ENCODE peak calls at places on chromosomes 4 and X, in six cellular contexts. F, C, Q, W, J and L are unnamed samples.

GRCh38 chr4:174871407-174871806 is 42.4 kb upstream of the GLRA3 start:
- DNase-seq in F (no peak), C (no peak), Q (no peak), W (no peak), J (no peak), L (no peak)

GRCh38 chr4:156098846-156099245 is 145.2 kb upstream of the CTSO start:
- DNase-seq in F (no peak), C (no peak), Q (no peak), W (no peak), J (peak; percentile 42), L (no peak)

GRCh38 chr4:129344058-129344457 is 248.1 kb downstream of the C4orf33 start:
- DNase-seq in F (no peak), C (peak; percentile 5), Q (no peak), W (peak; percentile 7), J (peak; percentile 66), L (no peak)

GRCh38 chr4:172202480-172203076 is 389.4 kb downstream of the GALNTL6 start:
- DNase-seq in F (no peak), C (no peak), Q (peak; percentile 6), W (peak; percentile 1), J (peak; percentile 46), L (no peak)

GRCh38 chr4:187236491-187236890 is 512.8 kb upstream of the FAT1 start:
- DNase-seq in F (no peak), C (no peak), Q (peak; percentile 71), W (peak; percentile 88), J (peak; percentile 71), L (no peak)

GRCh38 chrX:46737462-46737861 is 21.5 kb downstream of the SLC9A7 start:
- DNase-seq in F (no peak), C (no peak), Q (peak; percentile 58), W (no peak), J (peak; percentile 82), L (no peak)

GRCh38 chr4:59127748-59128147 is 2017.6 kb upstream of the IGFBP7 start:
- DNase-seq in F (no peak), C (no peak), Q (no peak), W (no peak), J (no peak), L (no peak)

GRCh38 chrX:5399403-5399802 is 829.3 kb downstream of the NLGN4X start:
- DNase-seq in F (no peak), C (no peak), Q (no peak), W (no peak), J (no peak), L (no peak)

GRCh38 chr4:48228887-48229462 is 40.7 kb downstream of the TEC start:
- DNase-seq in F (no peak), C (no peak), Q (no peak), W (peak; percentile 21), J (no peak), L (no peak)

GRCh38 chr4:187436251-187436650 is 559.3 kb upstream of the ZFP42 start:
- DNase-seq in F (no peak), C (no peak), Q (no peak), W (no peak), J (no peak), L (no peak)

GRCh38 chr4:150436598-150437370 is 145.2 kb upstream of the MAB21L2 start:
- DNase-seq in F (no peak), C (no peak), Q (no peak), W (no peak), J (no peak), L (no peak)

GRCh38 chrX:75061701-75062100 is 94.4 kb downstream of the ABCB7 start:
- DNase-seq in F (no peak), C (no peak), Q (no peak), W (peak; percentile 5), J (no peak), L (no peak)

GRCh38 chr4:136650541-136651277 is 881.6 kb downstream of the PCDH18 start:
- DNase-seq in F (no peak), C (no peak), Q (no peak), W (peak; percentile 10), J (peak; percentile 25), L (no peak)

GRCh38 chrX:109384569-109385174 is 97.2 kb downstream of the GUCY2F start:
- DNase-seq in F (no peak), C (peak; percentile 4), Q (no peak), W (no peak), J (peak; percentile 61), L (peak; percentile 1)

GRCh38 chrX:47160781-47161180 is 15.8 kb downstream of the RBM10 start:
- DNase-seq in F (no peak), C (no peak), Q (no peak), W (no peak), J (no peak), L (no peak)

GRCh38 chrX:103847174-103847870 is 15.3 kb upstream of the RAB9B start:
- DNase-seq in F (no peak), C (no peak), Q (no peak), W (no peak), J (peak; percentile 7), L (no peak)

GRCh38 chr4:99815597-99816011 is 1.0 kb upstream of the DAPP1 start:
- DNase-seq in F (no peak), C (no peak), Q (no peak), W (no peak), J (peak; percentile 7), L (no peak)

GRCh38 chrX:150238656-150239382 is 124.3 kb upstream of the MAMLD1 start:
- DNase-seq in F (no peak), C (no peak), Q (no peak), W (no peak), J (no peak), L (no peak)

GRCh38 chrX:12950851-12951589 is 23.9 kb upstream of the TMSB4X start:
- DNase-seq in F (no peak), C (no peak), Q (no peak), W (no peak), J (no peak), L (peak; percentile 87)

GRCh38 chr4:7021930-7022658 is 21.1 kb upstream of the TADA2B start:
- DNase-seq in F (no peak), C (no peak), Q (peak; percentile 94), W (peak; percentile 85), J (peak; percentile 79), L (no peak)

GRCh38 chr4:164621886-164622521 is 131.9 kb upstream of the SMIM31 start:
- DNase-seq in F (no peak), C (no peak), Q (no peak), W (no peak), J (no peak), L (no peak)

GRCh38 chrX:140141444-140142029 is 176.2 kb upstream of the CXorf66 start:
- DNase-seq in F (no peak), C (no peak), Q (no peak), W (no peak), J (peak; percentile 32), L (peak; percentile 17)

DNA sequence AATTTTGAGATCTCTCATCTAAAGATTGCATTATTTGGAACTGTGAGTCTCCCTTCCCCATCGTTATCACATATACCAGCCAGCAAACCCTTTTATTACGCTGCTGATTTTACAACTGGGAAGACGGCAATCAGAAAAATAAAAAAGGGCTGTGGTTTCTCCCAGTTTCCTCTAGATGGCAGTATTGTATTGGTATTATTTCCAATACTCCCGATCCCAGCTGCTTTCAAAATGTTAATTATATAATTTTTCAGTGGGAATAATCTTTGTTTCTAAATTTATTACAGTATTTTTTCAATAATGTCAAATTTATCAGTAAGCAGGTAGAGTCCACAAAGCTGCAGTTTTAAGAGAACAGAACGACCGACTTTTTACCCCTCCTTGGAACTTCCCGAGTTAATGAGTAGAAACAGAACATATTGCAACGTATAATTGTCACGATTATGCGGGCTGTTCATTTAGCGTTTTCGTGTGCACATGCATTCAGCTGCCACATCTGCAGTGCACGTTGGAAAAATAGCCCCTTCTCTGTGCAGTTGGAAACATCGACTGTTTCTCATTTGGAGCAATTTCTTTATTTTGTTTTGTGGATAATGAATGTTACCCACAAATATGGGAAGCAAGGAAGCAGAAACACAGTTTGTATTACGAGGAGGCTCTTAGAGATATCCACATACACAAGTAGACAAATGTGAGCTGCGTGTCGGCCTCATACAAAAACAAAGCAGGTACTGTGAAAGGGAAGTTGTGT is 187.9 kb downstream of the STIM2 start:
- DNase-seq in F (no peak), C (no peak), Q (no peak), W (no peak), J (peak; percentile 44), L (no peak)
- H3K4me3 ChIP-seq in F (peak overlapping the region; percentile 20), C (no peak overlapping the region), Q (peak overlapping the region; percentile 13), W (peak overlapping the region; percentile 45), J (peak overlapping the region; percentile 36), L (peak overlapping the region; percentile 62)

GRCh38 chr4:51943221-51943620 is 76.9 kb downstream of the LRRC66 start:
- DNase-seq in F (no peak), C (no peak), Q (no peak), W (peak; percentile 20), J (peak; percentile 20), L (no peak)
- H3K4me3 ChIP-seq in F (no peak overlapping the region), C (no peak overlapping the region), Q (no peak overlapping the region), W (no peak overlapping the region), J (no peak overlapping the region), L (no peak overlapping the region)

GRCh38 chr4:108118505-108118904 is 50.2 kb downstream of the LEF1 start:
- DNase-seq in F (no peak), C (no peak), Q (no peak), W (no peak), J (no peak), L (peak; percentile 64)
- H3K4me3 ChIP-seq in F (no peak overlapping the region), C (no peak overlapping the region), Q (no peak overlapping the region), W (no peak overlapping the region), J (no peak overlapping the region), L (peak overlapping the region; percentile 75)

DNA sequence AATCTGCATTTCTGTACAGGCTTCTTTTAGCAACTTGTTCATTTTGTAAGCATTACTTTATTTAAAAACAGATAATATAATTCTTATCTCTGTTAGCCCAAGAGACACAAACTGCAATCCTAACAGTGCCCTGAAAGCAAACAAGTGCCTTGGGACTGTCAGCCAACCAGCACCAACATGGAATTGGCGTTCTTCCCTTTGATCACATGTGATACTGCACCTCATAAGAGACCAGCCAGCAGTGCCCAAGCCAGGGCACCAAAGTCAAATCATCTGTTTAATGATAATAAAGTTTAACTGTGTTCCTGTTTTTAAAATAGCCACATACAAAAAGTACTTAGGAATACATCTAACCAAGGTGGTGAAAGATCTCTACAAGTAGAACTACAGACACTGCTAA is 223.2 kb downstream of the PRDM5 start:
- DNase-seq in F (no peak), C (peak; percentile 49), Q (no peak), W (no peak), J (no peak), L (no peak)
- H3K4me3 ChIP-seq in F (no peak overlapping the region), C (no peak overlapping the region), Q (no peak overlapping the region), W (no peak overlapping the region), J (no peak overlapping the region), L (no peak overlapping the region)